ENCODE peak calls at places on chromosome 16, in four cellular contexts. Y is effector memory CD4-positive, alpha-beta T cell; X is stimulated activated CD4-positive, alpha-beta T cell treated with anti-CD3 and anti-CD28 coated beads, TNF-alpha, amount 100 ng/mL, for 48 hours; N is A673. S is an unnamed sample.
A peak's percentile ranks its signal among the peaks of the same experiment; 100 is the strongest.

GRCh38 chr16:80993293-80993691 is 13.4 kb downstream of the CMC2 start:
- DNase-seq in N (peak; percentile 41), Y (no peak), X (no peak), S (no peak)

GRCh38 chr16:86277236-86277635 is 233.1 kb upstream of the FOXF1 start:
- DNase-seq in N (no peak), Y (no peak), X (no peak), S (peak; percentile 47)

GRCh38 chr16:27511657-27512056 is 38.1 kb downstream of the GTF3C1 start:
- DNase-seq in N (no peak), Y (no peak), X (no peak), S (no peak)

GRCh38 chr16:88344411-88345030 is 38.2 kb upstream of the ZNF469 start:
- DNase-seq in Y (no peak), X (no peak), N (no peak), S (no peak)

GRCh38 chr16:14510939-14511797 is 118.9 kb downstream of the PARN start:
- DNase-seq in N (peak; percentile 26), X (no peak), Y (no peak), S (no peak)

GRCh38 chr16:22739077-22739476 is 74.9 kb upstream of the HS3ST2 start:
- DNase-seq in X (no peak), Y (no peak), N (no peak), S (no peak)

GRCh38 chr16:74811911-74812310 is 37.3 kb upstream of the FA2H start:
- DNase-seq in Y (no peak), N (no peak), X (no peak), S (no peak)

GRCh38 chr16:86772671-86773338 is 194.5 kb downstream of the FOXL1 start:
- DNase-seq in N (peak; percentile 72), X (no peak), Y (no peak), S (no peak)

GRCh38 chr16:69563605-69564580 is 1.9 kb upstream of the NFAT5 start:
- DNase-seq in X (peak; percentile 52), N (peak; percentile 44), Y (peak; percentile 49), S (no peak)

GRCh38 chr16:75102595-75102994 is 14.0 kb downstream of the LDHD start:
- DNase-seq in Y (no peak), N (no peak), X (no peak), S (no peak)

GRCh38 chr16:67229906-67230808 is 3.2 kb downstream of the TMEM208 start:
- DNase-seq in X (no peak), Y (no peak), N (no peak), S (no peak)

GRCh38 chr16:73040136-73040535 is 7.8 kb downstream of the ZFHX3 start:
- DNase-seq in Y (no peak), X (no peak), N (peak; percentile 51), S (no peak)

GRCh38 chr16:86078121-86078600 is 179.2 kb downstream of the IRF8 start:
- DNase-seq in Y (no peak), X (no peak), N (no peak), S (no peak)

GRCh38 chr16:27800817-27801216 is 250.9 kb downstream of the KATNIP start:
- DNase-seq in N (no peak), X (no peak), Y (no peak), S (no peak)

GRCh38 chr16:57258226-57258909 is 13.3 kb downstream of the ARL2BP start:
- DNase-seq in X (no peak), N (no peak), Y (no peak), S (no peak)

GRCh38 chr16:55275869-55276268 is 48.1 kb upstream of the IRX6 start:
- DNase-seq in N (no peak), Y (no peak), X (no peak), S (no peak)

GRCh38 chr16:48102083-48103008 is 53.4 kb downstream of the ABCC12 start:
- DNase-seq in N (no peak), X (no peak), Y (no peak), S (no peak)

GRCh38 chr16:67260426-67261063 is 11.8 kb downstream of the SLC9A5 start:
- DNase-seq in Y (no peak), N (no peak), X (no peak), S (no peak)

GRCh38 chr16:48408688-48409087 is 23.5 kb upstream of the SIAH1 start:
- DNase-seq in N (peak; percentile 55), X (no peak), Y (no peak), S (no peak)

GRCh38 chr16:3520398-3520797 is 19.6 kb downstream of the CLUAP1 start:
- DNase-seq in N (no peak), Y (no peak), X (no peak), S (no peak)

GRCh38 chr16:58614212-58614611 is 15.4 kb downstream of the CNOT1 start:
- DNase-seq in X (no peak), N (no peak), Y (no peak), S (no peak)

GRCh38 chr16:22217890-22218730 is 12.0 kb downstream of the EEF2K start:
- DNase-seq in N (no peak), Y (no peak), X (no peak), S (no peak)

GRCh38 chr16:87441886-87442580 is 49.9 kb downstream of the MAP1LC3B start:
- DNase-seq in Y (no peak), N (peak; percentile 36), X (no peak), S (no peak)

GRCh38 chr16:30805370-30806169 is 18.6 kb upstream of the ZNF629 start:
- DNase-seq in Y (peak; percentile 19), X (peak; percentile 10), N (peak; percentile 76), S (no peak)

GRCh38 chr16:48194828-48195566 is 39.2 kb upstream of the ABCC12 start:
- DNase-seq in N (peak; percentile 76), Y (no peak), X (no peak), S (no peak)

GRCh38 chr16:53911506-53911905 is 207.6 kb downstream of the FTO start:
- DNase-seq in Y (no peak), X (no peak), N (no peak), S (no peak)

GRCh38 chr16:30394603-30395154 is 541 bp upstream of the ZNF48 start:
- DNase-seq in Y (no peak), N (no peak), X (no peak), S (no peak)

GRCh38 chr16:73171380-73171779 is 123.5 kb upstream of the ZFHX3 start:
- DNase-seq in N (no peak), X (no peak), Y (no peak), S (no peak)

GRCh38 chr16:77511053-77511452 is 76.2 kb upstream of the ADAMTS18 start:
- DNase-seq in X (no peak), Y (no peak), N (no peak), S (no peak)

GRCh38 chr16:67151431-67152097 is 766 bp upstream of the B3GNT9 start:
- DNase-seq in N (no peak), Y (no peak), X (no peak), S (no peak)

GRCh38 chr16:65353183-65353582 is 231.3 kb upstream of the CDH11 start:
- DNase-seq in X (no peak), N (no peak), Y (no peak), S (no peak)

GRCh38 chr16:85390511-85391174 is 222.5 kb upstream of the GSE1 start:
- DNase-seq in N (peak; percentile 74), X (no peak), Y (no peak), S (no peak)